ENCODE peak calls at places on chromosomes 5 and 9, in ten cellular contexts. One of them, this sample, is unnamed.

GRCh38 chr5:29811914-29812679 is 1381.4 kb upstream of the CDH6 start:
- DNase-seq in pancreas: no peak
- DNase-seq in astrocyte: no peak
- DNase-seq in HS-5: no peak
- DNase-seq in stimulated activated CD4-positive, alpha-beta T cell treated with anti-CD3 and anti-CD28 coated beads, Interleukin-12 subunit alpha, Interleukin-12 subunit beta, amount 100 ng/mL, for 48 hours: no peak
- DNase-seq in ureter: no peak
- DNase-seq in DMS153: no peak
- DNase-seq in NCI-H1417 treated with DMSO at 0.1 percent for 48 hours: no peak
- DNase-seq in NCI-H748 treated with DMSO at 0.1 percent for 48 hours: no peak
- DNase-seq in LHCN-M2: no peak
- DNase-seq in this sample: no peak

GRCh38 chr5:75601567-75601966 is 9.7 kb upstream of the ANKDD1B start:
- DNase-seq in pancreas: no peak
- DNase-seq in astrocyte: no peak
- DNase-seq in HS-5: no peak
- DNase-seq in stimulated activated CD4-positive, alpha-beta T cell treated with anti-CD3 and anti-CD28 coated beads, Interleukin-12 subunit alpha, Interleukin-12 subunit beta, amount 100 ng/mL, for 48 hours: no peak
- DNase-seq in ureter: no peak
- DNase-seq in DMS153: no peak
- DNase-seq in NCI-H1417 treated with DMSO at 0.1 percent for 48 hours: no peak
- DNase-seq in NCI-H748 treated with DMSO at 0.1 percent for 48 hours: no peak
- DNase-seq in LHCN-M2: no peak
- DNase-seq in this sample: no peak

GRCh38 chr5:75053286-75054109 is 1.1 kb upstream of the GCNT4 start:
- DNase-seq in pancreas: peak
- DNase-seq in astrocyte: peak
- DNase-seq in HS-5: no peak
- DNase-seq in stimulated activated CD4-positive, alpha-beta T cell treated with anti-CD3 and anti-CD28 coated beads, Interleukin-12 subunit alpha, Interleukin-12 subunit beta, amount 100 ng/mL, for 48 hours: peak
- DNase-seq in ureter: peak
- DNase-seq in DMS153: no peak
- DNase-seq in NCI-H1417 treated with DMSO at 0.1 percent for 48 hours: no peak
- DNase-seq in NCI-H748 treated with DMSO at 0.1 percent for 48 hours: peak
- DNase-seq in LHCN-M2: peak
- DNase-seq in this sample: no peak

GRCh38 chr5:57456056-57456455 is 26.6 kb downstream of the ACTBL2 start:
- DNase-seq in pancreas: no peak
- DNase-seq in astrocyte: no peak
- DNase-seq in HS-5: no peak
- DNase-seq in stimulated activated CD4-positive, alpha-beta T cell treated with anti-CD3 and anti-CD28 coated beads, Interleukin-12 subunit alpha, Interleukin-12 subunit beta, amount 100 ng/mL, for 48 hours: no peak
- DNase-seq in ureter: no peak
- DNase-seq in DMS153: no peak
- DNase-seq in NCI-H1417 treated with DMSO at 0.1 percent for 48 hours: no peak
- DNase-seq in NCI-H748 treated with DMSO at 0.1 percent for 48 hours: no peak
- DNase-seq in LHCN-M2: no peak
- DNase-seq in this sample: no peak

GRCh38 chr5:68834486-68834885 is 259.3 kb upstream of the SLC30A5 start:
- DNase-seq in pancreas: no peak
- DNase-seq in astrocyte: no peak
- DNase-seq in HS-5: no peak
- DNase-seq in stimulated activated CD4-positive, alpha-beta T cell treated with anti-CD3 and anti-CD28 coated beads, Interleukin-12 subunit alpha, Interleukin-12 subunit beta, amount 100 ng/mL, for 48 hours: no peak
- DNase-seq in ureter: no peak
- DNase-seq in DMS153: no peak
- DNase-seq in NCI-H1417 treated with DMSO at 0.1 percent for 48 hours: no peak
- DNase-seq in NCI-H748 treated with DMSO at 0.1 percent for 48 hours: no peak
- DNase-seq in LHCN-M2: no peak
- DNase-seq in this sample: no peak

GRCh38 chr5:140840978-140841962 is at the start of gene PCDHA8:
- DNase-seq in pancreas: no peak
- DNase-seq in astrocyte: no peak
- DNase-seq in HS-5: no peak
- DNase-seq in stimulated activated CD4-positive, alpha-beta T cell treated with anti-CD3 and anti-CD28 coated beads, Interleukin-12 subunit alpha, Interleukin-12 subunit beta, amount 100 ng/mL, for 48 hours: no peak
- DNase-seq in ureter: no peak
- DNase-seq in DMS153: no peak
- DNase-seq in NCI-H1417 treated with DMSO at 0.1 percent for 48 hours: no peak
- DNase-seq in NCI-H748 treated with DMSO at 0.1 percent for 48 hours: peak
- DNase-seq in LHCN-M2: no peak
- DNase-seq in this sample: no peak

GRCh38 chr9:708556-709432 is 132.7 kb upstream of the DMRT1 start:
- DNase-seq in pancreas: no peak
- DNase-seq in astrocyte: no peak
- DNase-seq in HS-5: no peak
- DNase-seq in stimulated activated CD4-positive, alpha-beta T cell treated with anti-CD3 and anti-CD28 coated beads, Interleukin-12 subunit alpha, Interleukin-12 subunit beta, amount 100 ng/mL, for 48 hours: no peak
- DNase-seq in ureter: no peak
- DNase-seq in DMS153: no peak
- DNase-seq in NCI-H1417 treated with DMSO at 0.1 percent for 48 hours: no peak
- DNase-seq in NCI-H748 treated with DMSO at 0.1 percent for 48 hours: no peak
- DNase-seq in LHCN-M2: no peak
- DNase-seq in this sample: no peak

GRCh38 chr5:72438141-72438540 is 69.1 kb downstream of the ZNF366 start:
- DNase-seq in pancreas: no peak
- DNase-seq in astrocyte: peak
- DNase-seq in HS-5: no peak
- DNase-seq in stimulated activated CD4-positive, alpha-beta T cell treated with anti-CD3 and anti-CD28 coated beads, Interleukin-12 subunit alpha, Interleukin-12 subunit beta, amount 100 ng/mL, for 48 hours: no peak
- DNase-seq in ureter: no peak
- DNase-seq in DMS153: no peak
- DNase-seq in NCI-H1417 treated with DMSO at 0.1 percent for 48 hours: no peak
- DNase-seq in NCI-H748 treated with DMSO at 0.1 percent for 48 hours: no peak
- DNase-seq in LHCN-M2: no peak
- DNase-seq in this sample: no peak

GRCh38 chr5:1724822-1725602 is 74.6 kb downstream of the MRPL36 start:
- DNase-seq in pancreas: no peak
- DNase-seq in astrocyte: no peak
- DNase-seq in HS-5: no peak
- DNase-seq in stimulated activated CD4-positive, alpha-beta T cell treated with anti-CD3 and anti-CD28 coated beads, Interleukin-12 subunit alpha, Interleukin-12 subunit beta, amount 100 ng/mL, for 48 hours: no peak
- DNase-seq in ureter: peak
- DNase-seq in DMS153: no peak
- DNase-seq in NCI-H1417 treated with DMSO at 0.1 percent for 48 hours: no peak
- DNase-seq in NCI-H748 treated with DMSO at 0.1 percent for 48 hours: no peak
- DNase-seq in LHCN-M2: no peak
- DNase-seq in this sample: no peak

GRCh38 chr5:131082034-131082550 is 83.0 kb downstream of the HINT1 start:
- DNase-seq in pancreas: no peak
- DNase-seq in astrocyte: peak
- DNase-seq in HS-5: no peak
- DNase-seq in stimulated activated CD4-positive, alpha-beta T cell treated with anti-CD3 and anti-CD28 coated beads, Interleukin-12 subunit alpha, Interleukin-12 subunit beta, amount 100 ng/mL, for 48 hours: no peak
- DNase-seq in ureter: no peak
- DNase-seq in DMS153: no peak
- DNase-seq in NCI-H1417 treated with DMSO at 0.1 percent for 48 hours: no peak
- DNase-seq in NCI-H748 treated with DMSO at 0.1 percent for 48 hours: no peak
- DNase-seq in LHCN-M2: no peak
- DNase-seq in this sample: no peak

GRCh38 chr5:130871346-130872086 is 293.5 kb downstream of the HINT1 start:
- DNase-seq in pancreas: no peak
- DNase-seq in astrocyte: peak
- DNase-seq in HS-5: no peak
- DNase-seq in stimulated activated CD4-positive, alpha-beta T cell treated with anti-CD3 and anti-CD28 coated beads, Interleukin-12 subunit alpha, Interleukin-12 subunit beta, amount 100 ng/mL, for 48 hours: peak
- DNase-seq in ureter: no peak
- DNase-seq in DMS153: no peak
- DNase-seq in NCI-H1417 treated with DMSO at 0.1 percent for 48 hours: no peak
- DNase-seq in NCI-H748 treated with DMSO at 0.1 percent for 48 hours: no peak
- DNase-seq in LHCN-M2: peak
- DNase-seq in this sample: no peak

GRCh38 chr5:132557425-132557805 is 638 bp downstream of the RAD50 start:
- DNase-seq in pancreas: peak
- DNase-seq in astrocyte: peak
- DNase-seq in HS-5: peak
- DNase-seq in stimulated activated CD4-positive, alpha-beta T cell treated with anti-CD3 and anti-CD28 coated beads, Interleukin-12 subunit alpha, Interleukin-12 subunit beta, amount 100 ng/mL, for 48 hours: peak
- DNase-seq in ureter: no peak
- DNase-seq in DMS153: no peak
- DNase-seq in NCI-H1417 treated with DMSO at 0.1 percent for 48 hours: no peak
- DNase-seq in NCI-H748 treated with DMSO at 0.1 percent for 48 hours: peak
- DNase-seq in LHCN-M2: peak
- DNase-seq in this sample: no peak

GRCh38 chr5:119426059-119426458 is 26.2 kb upstream of the HSD17B4 start:
- DNase-seq in pancreas: no peak
- DNase-seq in astrocyte: no peak
- DNase-seq in HS-5: no peak
- DNase-seq in stimulated activated CD4-positive, alpha-beta T cell treated with anti-CD3 and anti-CD28 coated beads, Interleukin-12 subunit alpha, Interleukin-12 subunit beta, amount 100 ng/mL, for 48 hours: no peak
- DNase-seq in ureter: no peak
- DNase-seq in DMS153: no peak
- DNase-seq in NCI-H1417 treated with DMSO at 0.1 percent for 48 hours: no peak
- DNase-seq in NCI-H748 treated with DMSO at 0.1 percent for 48 hours: no peak
- DNase-seq in LHCN-M2: no peak
- DNase-seq in this sample: no peak

GRCh38 chr9:8627944-8628679 is 828.5 kb upstream of the DMAC1 start:
- DNase-seq in pancreas: no peak
- DNase-seq in astrocyte: no peak
- DNase-seq in HS-5: no peak
- DNase-seq in stimulated activated CD4-positive, alpha-beta T cell treated with anti-CD3 and anti-CD28 coated beads, Interleukin-12 subunit alpha, Interleukin-12 subunit beta, amount 100 ng/mL, for 48 hours: no peak
- DNase-seq in ureter: no peak
- DNase-seq in DMS153: no peak
- DNase-seq in NCI-H1417 treated with DMSO at 0.1 percent for 48 hours: peak
- DNase-seq in NCI-H748 treated with DMSO at 0.1 percent for 48 hours: peak
- DNase-seq in LHCN-M2: no peak
- DNase-seq in this sample: peak

GRCh38 chr5:50606179-50606578 is 60.3 kb upstream of the PARP8 start:
- DNase-seq in pancreas: no peak
- DNase-seq in astrocyte: no peak
- DNase-seq in HS-5: no peak
- DNase-seq in stimulated activated CD4-positive, alpha-beta T cell treated with anti-CD3 and anti-CD28 coated beads, Interleukin-12 subunit alpha, Interleukin-12 subunit beta, amount 100 ng/mL, for 48 hours: no peak
- DNase-seq in ureter: no peak
- DNase-seq in DMS153: no peak
- DNase-seq in NCI-H1417 treated with DMSO at 0.1 percent for 48 hours: no peak
- DNase-seq in NCI-H748 treated with DMSO at 0.1 percent for 48 hours: no peak
- DNase-seq in LHCN-M2: no peak
- DNase-seq in this sample: no peak

GRCh38 chr9:129761293-129761900 is 8.6 kb upstream of the PTGES start:
- DNase-seq in pancreas: no peak
- DNase-seq in astrocyte: peak
- DNase-seq in HS-5: no peak
- DNase-seq in stimulated activated CD4-positive, alpha-beta T cell treated with anti-CD3 and anti-CD28 coated beads, Interleukin-12 subunit alpha, Interleukin-12 subunit beta, amount 100 ng/mL, for 48 hours: no peak
- DNase-seq in ureter: peak
- DNase-seq in DMS153: no peak
- DNase-seq in NCI-H1417 treated with DMSO at 0.1 percent for 48 hours: no peak
- DNase-seq in NCI-H748 treated with DMSO at 0.1 percent for 48 hours: no peak
- DNase-seq in LHCN-M2: no peak
- DNase-seq in this sample: no peak

GRCh38 chr9:12538842-12539584 is 154.2 kb upstream of the TYRP1 start:
- DNase-seq in pancreas: peak
- DNase-seq in astrocyte: no peak
- DNase-seq in HS-5: no peak
- DNase-seq in stimulated activated CD4-positive, alpha-beta T cell treated with anti-CD3 and anti-CD28 coated beads, Interleukin-12 subunit alpha, Interleukin-12 subunit beta, amount 100 ng/mL, for 48 hours: no peak
- DNase-seq in ureter: no peak
- DNase-seq in DMS153: no peak
- DNase-seq in NCI-H1417 treated with DMSO at 0.1 percent for 48 hours: no peak
- DNase-seq in NCI-H748 treated with DMSO at 0.1 percent for 48 hours: no peak
- DNase-seq in LHCN-M2: no peak
- DNase-seq in this sample: no peak

GRCh38 chr5:122726990-122727616 is 47.8 kb upstream of the SNX2 start:
- DNase-seq in pancreas: no peak
- DNase-seq in astrocyte: peak
- DNase-seq in HS-5: peak
- DNase-seq in stimulated activated CD4-positive, alpha-beta T cell treated with anti-CD3 and anti-CD28 coated beads, Interleukin-12 subunit alpha, Interleukin-12 subunit beta, amount 100 ng/mL, for 48 hours: no peak
- DNase-seq in ureter: no peak
- DNase-seq in DMS153: no peak
- DNase-seq in NCI-H1417 treated with DMSO at 0.1 percent for 48 hours: no peak
- DNase-seq in NCI-H748 treated with DMSO at 0.1 percent for 48 hours: no peak
- DNase-seq in LHCN-M2: peak
- DNase-seq in this sample: no peak

GRCh38 chr9:135662758-135663450 is at the start of gene LCN9:
- DNase-seq in pancreas: no peak
- DNase-seq in astrocyte: no peak
- DNase-seq in HS-5: no peak
- DNase-seq in stimulated activated CD4-positive, alpha-beta T cell treated with anti-CD3 and anti-CD28 coated beads, Interleukin-12 subunit alpha, Interleukin-12 subunit beta, amount 100 ng/mL, for 48 hours: no peak
- DNase-seq in ureter: no peak
- DNase-seq in DMS153: no peak
- DNase-seq in NCI-H1417 treated with DMSO at 0.1 percent for 48 hours: no peak
- DNase-seq in NCI-H748 treated with DMSO at 0.1 percent for 48 hours: no peak
- DNase-seq in LHCN-M2: peak
- DNase-seq in this sample: no peak

GRCh38 chr9:111934747-111935146 is 38.1 kb downstream of the UGCG start:
- DNase-seq in pancreas: no peak
- DNase-seq in astrocyte: no peak
- DNase-seq in HS-5: no peak
- DNase-seq in stimulated activated CD4-positive, alpha-beta T cell treated with anti-CD3 and anti-CD28 coated beads, Interleukin-12 subunit alpha, Interleukin-12 subunit beta, amount 100 ng/mL, for 48 hours: no peak
- DNase-seq in ureter: no peak
- DNase-seq in DMS153: no peak
- DNase-seq in NCI-H1417 treated with DMSO at 0.1 percent for 48 hours: no peak
- DNase-seq in NCI-H748 treated with DMSO at 0.1 percent for 48 hours: no peak
- DNase-seq in LHCN-M2: no peak
- DNase-seq in this sample: no peak

GRCh38 chr5:53971096-53971495 is 339.3 kb downstream of the ARL15 start:
- DNase-seq in pancreas: no peak
- DNase-seq in astrocyte: no peak
- DNase-seq in HS-5: no peak
- DNase-seq in stimulated activated CD4-positive, alpha-beta T cell treated with anti-CD3 and anti-CD28 coated beads, Interleukin-12 subunit alpha, Interleukin-12 subunit beta, amount 100 ng/mL, for 48 hours: no peak
- DNase-seq in ureter: no peak
- DNase-seq in DMS153: no peak
- DNase-seq in NCI-H1417 treated with DMSO at 0.1 percent for 48 hours: no peak
- DNase-seq in NCI-H748 treated with DMSO at 0.1 percent for 48 hours: no peak
- DNase-seq in LHCN-M2: peak
- DNase-seq in this sample: no peak

GRCh38 chr5:172362755-172363154 is 79.2 kb upstream of the UBTD2 start:
- DNase-seq in pancreas: no peak
- DNase-seq in astrocyte: no peak
- DNase-seq in HS-5: no peak
- DNase-seq in stimulated activated CD4-positive, alpha-beta T cell treated with anti-CD3 and anti-CD28 coated beads, Interleukin-12 subunit alpha, Interleukin-12 subunit beta, amount 100 ng/mL, for 48 hours: no peak
- DNase-seq in ureter: no peak
- DNase-seq in DMS153: no peak
- DNase-seq in NCI-H1417 treated with DMSO at 0.1 percent for 48 hours: no peak
- DNase-seq in NCI-H748 treated with DMSO at 0.1 percent for 48 hours: no peak
- DNase-seq in LHCN-M2: peak
- DNase-seq in this sample: no peak

GRCh38 chr9:107351382-107352045 is 68.4 kb downstream of the RAD23B start:
- DNase-seq in pancreas: no peak
- DNase-seq in astrocyte: no peak
- DNase-seq in HS-5: no peak
- DNase-seq in stimulated activated CD4-positive, alpha-beta T cell treated with anti-CD3 and anti-CD28 coated beads, Interleukin-12 subunit alpha, Interleukin-12 subunit beta, amount 100 ng/mL, for 48 hours: no peak
- DNase-seq in ureter: peak
- DNase-seq in DMS153: no peak
- DNase-seq in NCI-H1417 treated with DMSO at 0.1 percent for 48 hours: no peak
- DNase-seq in NCI-H748 treated with DMSO at 0.1 percent for 48 hours: no peak
- DNase-seq in LHCN-M2: no peak
- DNase-seq in this sample: no peak

GRCh38 chr5:131186561-131187256 is 16.0 kb downstream of the LYRM7 start:
- DNase-seq in pancreas: no peak
- DNase-seq in astrocyte: no peak
- DNase-seq in HS-5: no peak
- DNase-seq in stimulated activated CD4-positive, alpha-beta T cell treated with anti-CD3 and anti-CD28 coated beads, Interleukin-12 subunit alpha, Interleukin-12 subunit beta, amount 100 ng/mL, for 48 hours: no peak
- DNase-seq in ureter: no peak
- DNase-seq in DMS153: no peak
- DNase-seq in NCI-H1417 treated with DMSO at 0.1 percent for 48 hours: no peak
- DNase-seq in NCI-H748 treated with DMSO at 0.1 percent for 48 hours: no peak
- DNase-seq in LHCN-M2: peak
- DNase-seq in this sample: no peak

GRCh38 chr9:109817846-109818472 is 38.0 kb downstream of the PALM2AKAP2 start:
- DNase-seq in pancreas: peak
- DNase-seq in astrocyte: peak
- DNase-seq in HS-5: peak
- DNase-seq in stimulated activated CD4-positive, alpha-beta T cell treated with anti-CD3 and anti-CD28 coated beads, Interleukin-12 subunit alpha, Interleukin-12 subunit beta, amount 100 ng/mL, for 48 hours: peak
- DNase-seq in ureter: peak
- DNase-seq in DMS153: peak
- DNase-seq in NCI-H1417 treated with DMSO at 0.1 percent for 48 hours: peak
- DNase-seq in NCI-H748 treated with DMSO at 0.1 percent for 48 hours: peak
- DNase-seq in LHCN-M2: peak
- DNase-seq in this sample: peak

GRCh38 chr5:78627175-78627574 is 21.4 kb downstream of the LHFPL2 start:
- DNase-seq in pancreas: no peak
- DNase-seq in astrocyte: peak
- DNase-seq in HS-5: no peak
- DNase-seq in stimulated activated CD4-positive, alpha-beta T cell treated with anti-CD3 and anti-CD28 coated beads, Interleukin-12 subunit alpha, Interleukin-12 subunit beta, amount 100 ng/mL, for 48 hours: no peak
- DNase-seq in ureter: no peak
- DNase-seq in DMS153: no peak
- DNase-seq in NCI-H1417 treated with DMSO at 0.1 percent for 48 hours: no peak
- DNase-seq in NCI-H748 treated with DMSO at 0.1 percent for 48 hours: no peak
- DNase-seq in LHCN-M2: peak
- DNase-seq in this sample: no peak

GRCh38 chr9:4541281-4541680 is 51.0 kb downstream of the SLC1A1 start:
- DNase-seq in pancreas: no peak
- DNase-seq in astrocyte: no peak
- DNase-seq in HS-5: no peak
- DNase-seq in stimulated activated CD4-positive, alpha-beta T cell treated with anti-CD3 and anti-CD28 coated beads, Interleukin-12 subunit alpha, Interleukin-12 subunit beta, amount 100 ng/mL, for 48 hours: no peak
- DNase-seq in ureter: no peak
- DNase-seq in DMS153: no peak
- DNase-seq in NCI-H1417 treated with DMSO at 0.1 percent for 48 hours: no peak
- DNase-seq in NCI-H748 treated with DMSO at 0.1 percent for 48 hours: no peak
- DNase-seq in LHCN-M2: no peak
- DNase-seq in this sample: no peak

GRCh38 chr5:172721455-172722308 is 49.3 kb downstream of the DUSP1 start:
- DNase-seq in pancreas: no peak
- DNase-seq in astrocyte: no peak
- DNase-seq in HS-5: no peak
- DNase-seq in stimulated activated CD4-positive, alpha-beta T cell treated with anti-CD3 and anti-CD28 coated beads, Interleukin-12 subunit alpha, Interleukin-12 subunit beta, amount 100 ng/mL, for 48 hours: no peak
- DNase-seq in ureter: no peak
- DNase-seq in DMS153: no peak
- DNase-seq in NCI-H1417 treated with DMSO at 0.1 percent for 48 hours: no peak
- DNase-seq in NCI-H748 treated with DMSO at 0.1 percent for 48 hours: no peak
- DNase-seq in LHCN-M2: no peak
- DNase-seq in this sample: no peak